ENCODE peak calls at places on chromosomes 4 and X, in ten cellular contexts. G is right atrium auricular region, M is lower lobe of right lung, N is AG04450, C is BE2C, D is PC-9, X is tibial nerve, S is HCT116, V is adrenal gland, E is vagina. K is an unnamed sample. For H3K27me3, the result is how much of the 10 kb centered on the place peaks cover.

GRCh38 chr4:40183615-40184411 is 13.0 kb upstream of the RHOH start:
- DNase-seq in G (no peak), M (no peak), N (no peak), C (no peak), D (no peak), X (no peak), S (no peak), V (no peak), E (no peak), K (no peak)

GRCh38 chr4:154421618-154422017 is 70.0 kb downstream of the DCHS2 start:
- DNase-seq in G (no peak), M (no peak), N (no peak), C (no peak), D (no peak), X (no peak), S (no peak), V (no peak), E (no peak), K (peak)

GRCh38 chr4:25970691-25971427 is 56.8 kb downstream of the SMIM20 start:
- DNase-seq in G (no peak), M (no peak), N (no peak), C (no peak), D (peak), X (no peak), S (no peak), V (no peak), E (no peak), K (peak)

GRCh38 chr4:151807220-151807619 is 46.4 kb upstream of the GATB start:
- DNase-seq in G (peak), M (no peak), N (no peak), C (peak), D (no peak), X (no peak), S (no peak), V (no peak), E (no peak), K (no peak)

GRCh38 chrX:132023896-132024386 is 839 bp downstream of the STK26 start:
- DNase-seq in G (no peak), M (peak), N (no peak), C (no peak), D (no peak), X (no peak), S (no peak), V (no peak), E (no peak), K (peak)

GRCh38 chrX:55714111-55714510 is 3.4 kb upstream of the RRAGB start:
- DNase-seq in G (no peak), M (no peak), N (no peak), C (no peak), D (no peak), X (no peak), S (no peak), V (no peak), E (no peak), K (no peak)

GRCh38 chr4:5708829-5709680 is 696 bp upstream of the EVC2 start:
- DNase-seq in G (no peak), M (no peak), N (no peak), C (no peak), D (no peak), X (no peak), S (no peak), V (no peak), E (no peak), K (no peak)

GRCh38 chrX:6226646-6227444 is 1.8 kb downstream of the NLGN4X start:
- DNase-seq in G (no peak), M (no peak), N (no peak), C (no peak), D (no peak), X (no peak), S (no peak), V (no peak), E (no peak), K (peak)

GRCh38 chr4:112517067-112517588 is 1.1 kb upstream of the NEUROG2 start:
- DNase-seq in G (no peak), M (no peak), N (no peak), C (no peak), D (no peak), X (no peak), S (no peak), V (no peak), E (no peak), K (peak)

GRCh38 chr4:6472387-6473263 is at the start of gene PPP2R2C:
- DNase-seq in G (peak), M (no peak), N (no peak), C (peak), D (peak), X (no peak), S (no peak), V (no peak), E (peak), K (no peak)

GRCh38 chr4:7195546-7196282 is 3.4 kb downstream of the SORCS2 start:
- DNase-seq in G (no peak), M (no peak), N (no peak), C (peak), D (no peak), X (peak), S (no peak), V (no peak), E (no peak), K (no peak)

GRCh38 chrX:119880552-119881437 is 9.2 kb downstream of the NDUFA1 start:
- DNase-seq in G (no peak), M (no peak), N (no peak), C (peak), D (peak), X (no peak), S (peak), V (peak), E (no peak), K (peak)
- TF ChIP-seq CTCF in G (no peak), M (peak), N (peak), C (peak), D (peak), X (peak), S (peak), V (peak), E (peak), K (peak)

GRCh38 chr4:54227261-54228063 is 1.6 kb upstream of the PDGFRA start:
- DNase-seq in G (peak), M (peak), N (no peak), C (no peak), D (no peak), X (no peak), S (no peak), V (peak), E (peak), K (peak)

GRCh38 chr4:54225671-54226398 is 3.3 kb upstream of the PDGFRA start:
- DNase-seq in G (no peak), M (no peak), N (no peak), C (no peak), D (no peak), X (no peak), S (no peak), V (no peak), E (no peak), K (no peak)

GRCh38 chr4:54228064-54228527 is 997 bp upstream of the PDGFRA start:
- DNase-seq in G (peak), M (peak), N (peak), C (peak), D (peak), X (peak), S (no peak), V (peak), E (peak), K (no peak)

GRCh38 chr4:54224960-54225670 is 4.0 kb upstream of the PDGFRA start:
- DNase-seq in G (no peak), M (no peak), N (no peak), C (no peak), D (no peak), X (no peak), S (no peak), V (no peak), E (peak), K (no peak)

DNA sequence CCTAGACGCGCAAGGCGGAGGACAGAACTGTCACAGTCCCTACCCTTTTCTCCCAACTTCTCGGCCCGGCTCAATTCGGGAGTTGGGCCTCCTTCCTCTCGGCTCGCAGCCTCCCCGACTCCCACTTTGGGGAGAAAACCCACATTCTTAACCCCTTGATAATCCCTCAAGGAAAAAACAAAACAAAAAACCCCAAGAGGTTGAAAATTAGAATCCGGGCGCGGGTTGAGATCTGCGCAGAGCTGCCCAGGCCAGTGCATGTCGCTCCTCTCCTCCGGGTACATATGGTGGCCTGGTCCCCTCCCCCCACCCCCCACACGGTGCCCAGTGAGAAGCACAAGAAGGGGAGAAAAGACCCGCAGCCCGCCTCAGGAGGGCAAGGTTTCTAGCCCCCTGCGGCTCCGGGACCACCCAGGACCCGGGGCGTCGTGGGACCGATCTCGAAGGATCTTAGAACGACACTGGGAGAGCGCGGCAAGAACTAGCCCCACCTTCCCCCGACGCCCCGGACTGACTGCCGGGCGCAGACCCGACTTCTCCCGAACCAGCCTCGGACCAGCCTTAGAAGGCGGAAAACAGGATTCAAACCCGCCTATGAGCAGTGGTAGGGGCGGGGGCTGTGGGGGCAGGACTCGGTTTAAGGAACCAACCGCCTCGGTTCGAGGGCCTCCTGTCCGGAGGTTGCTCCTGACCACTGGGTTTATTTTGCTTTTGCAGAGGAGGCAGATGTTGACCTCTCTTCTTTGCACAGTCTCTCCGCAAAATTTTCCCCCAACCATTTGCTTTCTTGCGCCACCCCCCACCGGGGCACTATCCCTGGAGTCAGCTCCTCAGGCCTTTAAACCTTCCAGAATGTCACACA is 2.5 kb upstream of the PDGFRA start:
- DNase-seq in G (peak), M (peak), N (peak), C (no peak), D (no peak), X (peak), S (no peak), V (peak), E (peak), K (no peak)
- H3K4me3 ChIP-seq in G (peak), M (peak), N (peak), C (peak), D (no peak), X (peak), S (no peak), V (no peak), E (peak), K (peak)

GRCh38 chr4:129350800-129351199 is 254.8 kb downstream of the C4orf33 start:
- DNase-seq in G (no peak), M (no peak), N (no peak), C (peak), D (no peak), X (no peak), S (no peak), V (no peak), E (no peak), K (no peak)

GRCh38 chr4:129344058-129344457 is 248.1 kb downstream of the C4orf33 start:
- DNase-seq in G (no peak), M (no peak), N (no peak), C (peak), D (peak), X (no peak), S (peak), V (no peak), E (no peak), K (no peak)

GRCh38 chr4:129342820-129343219 is 246.9 kb downstream of the C4orf33 start:
- DNase-seq in G (no peak), M (no peak), N (no peak), C (no peak), D (no peak), X (no peak), S (no peak), V (no peak), E (no peak), K (no peak)

GRCh38 chr4:129345680-129346079 is 249.7 kb downstream of the C4orf33 start:
- DNase-seq in G (no peak), M (no peak), N (no peak), C (no peak), D (no peak), X (no peak), S (no peak), V (no peak), E (no peak), K (no peak)

DNA sequence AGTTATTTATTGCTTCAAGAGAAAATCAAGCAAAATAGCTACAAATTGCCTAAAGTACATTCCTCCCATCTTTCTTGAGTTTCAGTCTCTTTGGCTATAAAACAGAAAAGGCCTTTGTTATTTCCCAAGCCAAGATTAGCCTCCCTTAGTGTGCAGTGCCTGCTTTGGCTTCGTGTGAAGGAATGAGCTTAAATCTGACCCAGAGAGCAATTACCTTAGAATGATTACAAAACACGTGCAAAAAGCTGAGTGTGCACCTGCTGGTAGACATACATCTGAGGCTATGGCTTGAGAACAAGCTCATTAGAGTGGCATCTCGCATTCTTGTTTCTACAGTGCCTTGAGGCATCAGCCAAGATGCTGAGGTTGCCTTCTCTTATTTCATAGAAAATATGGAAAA is 250.8 kb downstream of the C4orf33 start:
- DNase-seq in G (no peak), M (no peak), N (no peak), C (no peak), D (no peak), X (no peak), S (no peak), V (no peak), E (no peak), K (no peak)
- H3K27me3 ChIP-seq in G (under half), M (under half), N (under half), C (under half), D (under half), X (under half), S (under half), V (under half), E (under half), K (under half)

GRCh38 chrX:19889582-19890342 is 2.4 kb upstream of the SH3KBP1 start:
- DNase-seq in G (no peak), M (no peak), N (peak), C (peak), D (peak), X (no peak), S (peak), V (peak), E (no peak), K (no peak)
- TF ChIP-seq CTCF in G (no peak), M (no peak), N (no peak), C (peak), D (no peak), X (no peak), S (no peak), V (no peak), E (no peak), K (peak)

GRCh38 chrX:45806410-45807121 is 605.9 kb upstream of the DIPK2B start:
- DNase-seq in G (no peak), M (no peak), N (no peak), C (no peak), D (no peak), X (no peak), S (no peak), V (no peak), E (no peak), K (peak)
- H3K4me3 ChIP-seq in G (peak), M (peak), N (peak), C (no peak), D (no peak), X (peak), S (no peak), V (no peak), E (peak), K (no peak)

GRCh38 chr4:1010522-1011021 is 854 bp upstream of the FGFRL1 start:
- DNase-seq in G (peak), M (peak), N (peak), C (peak), D (peak), X (peak), S (peak), V (peak), E (peak), K (peak)

GRCh38 chr4:1006856-1007255 is 4.6 kb upstream of the FGFRL1 start:
- DNase-seq in G (no peak), M (no peak), N (no peak), C (no peak), D (no peak), X (no peak), S (no peak), V (no peak), E (no peak), K (no peak)

GRCh38 chr4:1009647-1010521 is 1.5 kb upstream of the FGFRL1 start:
- DNase-seq in G (no peak), M (peak), N (no peak), C (peak), D (peak), X (peak), S (no peak), V (peak), E (no peak), K (peak)

GRCh38 chr4:1011022-1011694 is at the start of gene FGFRL1:
- DNase-seq in G (peak), M (peak), N (peak), C (peak), D (peak), X (peak), S (peak), V (peak), E (no peak), K (peak)

GRCh38 chr4:1008840-1009646 is 2.4 kb upstream of the FGFRL1 start:
- DNase-seq in G (no peak), M (peak), N (no peak), C (no peak), D (peak), X (no peak), S (no peak), V (no peak), E (no peak), K (peak)
- H3K27me3 ChIP-seq in G (under half), M (under half), N (under half), C (half or more), D (under half), X (under half), S (under half), V (under half), E (under half), K (under half)

DNA sequence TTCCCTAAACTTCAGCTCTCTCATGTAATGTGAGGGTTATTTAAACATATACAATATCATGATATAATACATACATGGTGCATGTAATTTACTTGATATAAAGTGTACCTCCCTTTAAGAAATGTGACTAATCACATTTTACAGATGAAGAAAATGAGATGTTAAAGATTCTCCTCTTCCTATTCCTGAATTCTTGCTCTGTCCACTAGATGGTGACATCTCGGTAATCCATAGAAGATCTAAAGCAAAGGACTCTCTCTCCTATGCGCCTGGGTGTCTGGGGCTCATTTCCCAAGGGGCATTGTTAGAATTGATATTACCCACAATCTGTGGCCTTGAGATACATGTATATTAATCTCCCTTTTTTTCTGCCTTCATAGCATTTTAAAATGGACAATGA is 804.9 kb downstream of the RAB28 start:
- DNase-seq in G (no peak), M (no peak), N (no peak), C (no peak), D (no peak), X (no peak), S (peak), V (no peak), E (no peak), K (no peak)
- TF ChIP-seq CTCF in G (no peak), M (no peak), N (no peak), C (no peak), D (peak), X (no peak), S (peak), V (no peak), E (no peak), K (peak)

DNA sequence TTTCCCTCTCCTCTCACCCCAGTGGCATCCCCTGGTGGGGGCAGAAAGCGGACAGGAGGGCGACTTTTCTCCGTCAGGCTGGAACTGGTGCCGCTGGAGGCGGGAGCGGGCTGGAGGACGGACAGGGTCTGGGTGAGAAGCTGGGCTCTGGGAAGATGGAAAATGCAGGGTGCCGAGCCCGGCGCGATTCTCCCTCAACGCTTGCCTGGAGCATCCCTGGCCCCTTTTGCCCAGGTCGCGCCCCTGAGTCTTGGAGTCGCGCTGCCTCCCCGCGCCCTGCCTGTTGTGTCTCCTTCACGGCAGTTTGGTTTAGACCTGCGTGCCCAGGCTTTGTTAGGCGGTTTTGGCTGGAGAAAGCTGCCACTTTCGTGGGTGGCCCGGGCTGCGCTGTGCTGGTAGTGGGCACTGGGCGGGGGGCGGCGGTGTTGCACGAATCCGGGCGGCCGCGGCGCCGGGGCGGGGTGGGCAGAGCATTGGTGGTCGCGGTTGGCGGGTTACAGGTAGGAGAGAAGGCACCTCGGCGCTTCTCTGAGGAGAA is 2.0 kb downstream of the ADGRL3 start:
- DNase-seq in G (no peak), M (peak), N (no peak), C (peak), D (no peak), X (no peak), S (no peak), V (peak), E (no peak), K (no peak)
- H3K4me3 ChIP-seq in G (peak), M (peak), N (peak), C (peak), D (no peak), X (peak), S (no peak), V (peak), E (peak), K (no peak)

GRCh38 chr4:125828316-125828715 is 513.6 kb downstream of the FAT4 start:
- DNase-seq in G (no peak), M (no peak), N (no peak), C (no peak), D (no peak), X (no peak), S (no peak), V (no peak), E (no peak), K (no peak)

GRCh38 chr4:125832161-125832560 is 517.4 kb downstream of the FAT4 start:
- DNase-seq in G (no peak), M (no peak), N (no peak), C (no peak), D (no peak), X (no peak), S (no peak), V (no peak), E (no peak), K (no peak)

GRCh38 chr4:125826801-125827200 is 512.0 kb downstream of the FAT4 start:
- DNase-seq in G (no peak), M (no peak), N (no peak), C (no peak), D (no peak), X (no peak), S (no peak), V (no peak), E (no peak), K (no peak)

GRCh38 chr4:125827338-125828074 is 512.8 kb downstream of the FAT4 start:
- DNase-seq in G (no peak), M (no peak), N (no peak), C (no peak), D (no peak), X (no peak), S (no peak), V (no peak), E (no peak), K (no peak)
- H3K27me3 ChIP-seq in G (under half), M (under half), N (under half), C (under half), D (under half), X (under half), S (under half), V (under half), E (under half), K (under half)

DNA sequence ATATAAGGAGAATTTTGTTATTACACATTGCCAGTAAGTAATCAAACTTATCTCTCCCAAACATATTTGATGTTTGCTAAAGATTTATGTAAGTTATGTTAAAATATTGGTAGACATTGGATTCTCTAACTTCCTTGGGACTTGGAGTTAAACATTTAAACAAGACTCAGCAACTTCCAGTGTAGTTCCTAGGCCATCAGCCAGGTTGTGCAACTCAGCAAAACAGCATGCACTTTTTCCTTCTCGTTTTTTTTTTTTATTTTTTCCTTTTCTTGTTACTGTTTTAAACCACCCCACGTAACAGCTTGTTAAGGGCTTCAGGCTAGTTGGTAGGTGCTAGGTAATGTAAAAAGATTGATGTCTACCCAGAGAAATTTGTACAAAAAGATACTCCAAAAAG is 510.4 kb downstream of the ANKRD50 start:
- DNase-seq in G (no peak), M (no peak), N (no peak), C (no peak), D (no peak), X (no peak), S (no peak), V (no peak), E (no peak), K (no peak)
- TF ChIP-seq CTCF in G (no peak), M (no peak), N (peak), C (no peak), D (no peak), X (no peak), S (no peak), V (no peak), E (no peak), K (no peak)

K was measured in GM06990.